ENCODE peak calls at places on chromosomes 4 and X, in four cellular contexts. F is WTC11, Z is GM12878, Y is K562. U is an unnamed sample.

GRCh38 chrX:111761578-111762135 is 80.7 kb downstream of the ALG13 start:
- DNase-seq in Z (no peak), F (no peak), Y (no peak), U (no peak)

GRCh38 chr4:95107635-95108034 is 349.9 kb downstream of the BMPR1B start:
- DNase-seq in Z (no peak), F (no peak), Y (no peak), U (peak)

GRCh38 chr4:25343671-25344070 is 31.1 kb downstream of the ZCCHC4 start:
- DNase-seq in F (no peak), Y (no peak), Z (no peak), U (no peak)

GRCh38 chr4:87310691-87311335 is 11.9 kb downstream of the HSD17B13 start:
- DNase-seq in F (no peak), Z (no peak), Y (no peak), U (no peak)

GRCh38 chr4:140673729-140674128 is 82.5 kb downstream of the TBC1D9 start:
- DNase-seq in F (no peak), Z (no peak), Y (no peak), U (no peak)

GRCh38 chrX:69072486-69073006 is 92.7 kb downstream of the PJA1 start:
- DNase-seq in F (no peak), Z (no peak), Y (no peak), U (no peak)

GRCh38 chrX:9166566-9166909 is 132.6 kb upstream of the FAM9B start:
- DNase-seq in F (no peak), Y (no peak), Z (no peak), U (no peak)

GRCh38 chr4:23374280-23374679 is 515.6 kb downstream of the PPARGC1A start:
- DNase-seq in Z (no peak), F (no peak), Y (no peak), U (no peak)

GRCh38 chr4:141046255-141046654 is 87.0 kb downstream of the RNF150 start:
- DNase-seq in F (no peak), Z (no peak), Y (no peak), U (peak)

GRCh38 chr4:77921701-77922100 is 59.1 kb downstream of the MRPL1 start:
- DNase-seq in F (no peak), Z (no peak), Y (no peak), U (peak)

GRCh38 chr4:152032722-152033131 is 271.9 kb upstream of the GATB start:
- DNase-seq in Y (no peak), F (no peak), Z (no peak), U (no peak)

GRCh38 chr4:88054909-88055308 is 47.5 kb downstream of the PKD2 start:
- DNase-seq in Y (peak), F (peak), Z (no peak), U (peak)

DNA sequence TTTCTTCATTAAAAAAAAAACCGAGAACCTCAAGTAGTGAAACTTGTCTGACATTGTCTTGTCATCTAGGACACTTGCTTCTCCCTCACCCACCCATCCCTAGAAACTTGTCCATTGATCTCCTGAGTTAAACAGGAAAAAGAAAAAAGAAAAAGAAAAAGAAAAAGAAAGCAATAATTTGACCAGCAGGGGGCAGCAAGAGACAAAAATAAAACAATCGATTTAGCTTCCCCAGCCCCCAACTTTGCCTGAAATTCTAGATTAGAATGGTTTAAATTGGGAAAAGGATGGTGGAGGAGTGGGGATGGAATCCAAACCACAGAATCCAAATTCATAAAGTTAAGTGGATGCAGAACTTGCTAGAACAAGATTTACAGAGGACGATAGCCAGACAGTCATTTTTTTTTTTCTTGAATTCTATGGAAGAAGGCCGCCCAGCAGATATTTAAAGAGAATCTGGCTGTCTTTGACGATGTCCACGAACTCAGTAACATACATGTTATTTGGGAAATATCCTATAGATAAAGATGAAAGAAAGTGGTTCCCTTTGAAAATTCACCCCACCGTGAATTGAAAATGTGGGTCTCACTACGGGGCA is 282.9 kb downstream of the USP46 start:
- DNase-seq in Z (no peak), F (no peak), Y (peak), U (peak)
- TF ChIP-seq TCF7 in Z (no peak), F (no peak), Y (no peak), U (no peak)

GRCh38 chrX:37504991-37505390 is 66.5 kb upstream of the LANCL3 start:
- DNase-seq in Z (no peak), Y (no peak), F (no peak), U (no peak)

DNA sequence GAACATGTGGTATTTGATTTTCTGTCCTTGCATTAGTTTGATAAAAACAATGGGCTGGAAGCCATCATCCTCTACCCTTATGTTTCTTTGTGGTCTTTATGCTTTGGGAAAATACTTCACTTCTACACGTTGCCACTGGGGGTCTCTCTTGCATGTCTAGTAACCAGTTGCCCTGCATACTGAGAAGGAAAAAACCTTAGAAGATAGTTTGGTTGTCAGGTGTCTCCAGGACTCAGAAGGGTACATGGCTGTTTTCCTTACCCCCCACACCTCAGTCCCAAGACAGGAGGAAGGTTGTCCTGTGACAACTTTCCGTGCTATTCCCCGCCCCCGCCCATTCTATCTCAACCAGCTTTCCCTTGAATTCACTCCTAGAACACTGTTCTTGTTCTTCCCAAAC is 62.1 kb upstream of the LANCL3 start:
- DNase-seq in Y (no peak), F (no peak), Z (no peak), U (no peak)
- TF ChIP-seq TCF7 in Y (no peak), F (no peak), Z (no peak), U (no peak)

GRCh38 chr4:173301518-173302201 is 32.5 kb downstream of the HMGB2 start:
- DNase-seq in Z (no peak), Y (peak), F (no peak), U (no peak)
- TF ChIP-seq TCF7 in Z (no peak), Y (no peak), F (no peak), U (no peak)

DNA sequence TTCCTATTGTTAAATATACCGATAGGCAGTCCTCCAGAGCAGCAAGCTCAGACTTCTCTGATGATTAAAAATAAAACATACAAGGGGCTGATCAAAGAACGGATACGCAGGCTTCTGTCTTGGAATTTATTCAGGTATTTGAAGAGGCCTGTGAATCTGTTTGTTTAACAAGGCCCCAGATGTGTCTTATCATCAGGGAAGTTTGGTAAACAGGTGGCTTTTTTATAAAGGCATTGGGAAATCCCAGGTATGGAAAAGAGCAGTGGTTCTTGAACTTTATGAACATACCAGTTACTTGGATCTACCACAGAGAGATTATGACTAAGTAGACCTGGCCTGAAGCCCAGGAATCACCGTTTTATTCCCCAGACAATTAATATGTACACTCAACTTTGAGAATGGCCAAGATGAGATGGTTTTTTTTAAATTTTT is 47.9 kb downstream of the SOWAHB start:
- DNase-seq in Z (no peak), F (no peak), Y (no peak), U (peak)
- TF ChIP-seq TCF7 in Z (no peak), F (no peak), Y (no peak), U (no peak)

GRCh38 chrX:13430136-13430827 is 110.4 kb upstream of the ATXN3L start:
- DNase-seq in Z (no peak), F (no peak), Y (no peak), U (no peak)
- TF ChIP-seq TCF7 in Z (no peak), F (no peak), Y (no peak), U (no peak)

DNA sequence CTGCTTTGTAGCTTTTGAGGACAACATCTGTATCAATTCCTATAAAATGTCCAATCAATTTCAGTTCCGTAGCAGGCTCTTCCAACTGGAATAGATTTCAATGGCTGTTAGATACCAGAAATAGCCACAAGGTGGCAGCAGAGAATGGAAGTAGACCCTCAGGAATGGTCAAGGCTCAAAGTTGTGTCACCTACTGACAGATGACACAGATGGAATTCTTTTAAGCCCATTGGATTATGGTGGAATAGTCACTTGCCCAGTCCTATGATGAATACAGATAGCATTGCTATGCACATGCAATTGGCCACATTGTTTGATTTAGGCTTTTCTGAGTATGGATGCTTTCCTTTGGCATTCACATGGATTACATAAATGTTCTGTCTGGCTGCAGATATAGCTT is 130.4 kb upstream of the RADX start:
- DNase-seq in Z (peak), F (peak), Y (peak), U (peak)
- TF ChIP-seq TCF7 in Z (no peak), F (no peak), Y (no peak), U (no peak)

DNA sequence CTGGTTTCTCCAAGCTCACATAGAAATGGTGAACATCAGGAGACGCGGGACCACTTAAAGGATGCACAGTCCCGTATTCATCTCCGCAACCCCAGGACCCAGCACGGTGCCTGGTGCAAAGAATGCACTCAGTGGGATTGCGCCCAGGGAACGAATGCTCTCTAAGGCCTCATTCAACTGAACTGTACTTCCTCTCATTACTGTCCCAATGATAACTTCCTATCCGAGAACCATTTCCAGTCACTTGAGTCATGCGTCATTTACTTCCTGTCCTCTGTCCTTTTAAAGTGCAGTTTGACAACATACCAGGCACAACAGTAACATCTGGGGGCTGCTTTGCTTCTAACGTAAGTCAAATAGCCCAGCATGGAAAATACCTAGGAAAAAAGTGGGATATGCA is 75.7 kb downstream of the RBM47 start:
- DNase-seq in Y (no peak), Z (no peak), F (no peak), U (no peak)
- TF ChIP-seq TCF7 in Y (no peak), Z (no peak), F (no peak), U (no peak)

DNA sequence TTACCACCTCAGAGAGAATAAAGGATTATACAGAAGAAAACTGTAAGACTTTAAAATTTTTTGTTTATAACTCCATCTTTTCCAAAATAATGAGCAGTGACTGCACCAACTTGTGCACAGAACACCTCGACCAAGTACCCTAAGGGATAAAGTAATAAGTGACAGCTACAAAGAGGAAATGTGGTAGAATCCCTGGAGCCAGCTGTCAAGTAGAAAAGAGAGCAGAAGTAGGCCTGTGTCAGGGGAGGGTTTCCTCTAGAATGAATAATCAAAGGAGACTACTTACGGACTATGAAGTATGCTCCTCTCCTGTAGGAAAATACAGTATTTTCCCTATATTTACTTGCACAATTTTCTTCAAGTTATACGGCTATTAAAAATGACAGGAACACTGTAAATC is 1.2 kb downstream of the EIF1AX start:
- DNase-seq in Y (no peak), F (no peak), Z (no peak), U (no peak)
- TF ChIP-seq TCF7 in Y (no peak), F (no peak), Z (no peak), U (no peak)

GRCh38 chrX:76555816-76556215 is 128.3 kb downstream of the MAGEE1 start:
- DNase-seq in Y (peak), Z (no peak), F (peak), U (peak)
- TF ChIP-seq TCF7 in Y (no peak), Z (no peak), F (no peak), U (no peak)

DNA sequence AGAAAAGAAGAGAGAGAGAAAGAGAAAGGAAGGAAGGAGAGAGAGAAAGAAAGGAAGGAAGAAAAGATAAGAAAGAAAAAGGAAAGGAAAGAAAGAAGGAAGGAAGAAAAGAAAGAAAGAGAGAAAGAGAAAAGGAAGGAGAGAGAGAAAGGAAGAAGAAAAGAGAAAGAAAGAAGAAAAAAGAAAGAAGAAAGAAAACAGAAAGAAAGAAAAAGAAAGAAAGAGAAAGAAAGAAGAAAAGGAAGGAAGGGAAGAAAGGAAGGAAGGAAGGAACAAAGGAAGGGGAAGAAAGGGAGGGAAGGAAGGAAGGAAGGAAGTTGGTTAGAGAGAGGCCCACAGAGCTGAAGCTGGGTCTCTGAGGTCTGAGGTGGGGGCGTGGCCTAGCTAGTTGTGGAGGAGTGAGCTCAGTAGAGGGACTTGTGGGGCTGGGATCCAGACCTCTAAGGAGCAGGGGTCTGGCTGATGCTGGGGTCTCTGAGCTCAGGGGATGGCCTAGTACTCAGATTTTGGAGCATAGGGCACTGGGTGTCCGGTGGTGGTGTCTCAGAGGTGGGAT is 27.1 kb upstream of the PDZD4 start:
- DNase-seq in Z (no peak), F (no peak), Y (peak), U (no peak)
- TF ChIP-seq TCF7 in Z (no peak), F (no peak), Y (no peak), U (no peak)

U was measured in HepG2.